ENCODE peak calls at places on chromosomes 4 and X, in six cellular contexts. V, Y, N, G, W and H are unnamed samples.

GRCh38 chrX:21374163-21374993 is at the start of gene CNKSR2:
- DNase-seq in V (peak), Y (peak), N (peak), G (peak), W (no peak), H (peak)

GRCh38 chrX:83022020-83022419 is 486.1 kb upstream of the POU3F4 start:
- DNase-seq in V (no peak), Y (no peak), N (no peak), G (no peak), W (no peak), H (no peak)

GRCh38 chr4:156571146-156571545 is 400.5 kb downstream of the PDGFC start:
- DNase-seq in V (no peak), Y (no peak), N (no peak), G (no peak), W (peak), H (no peak)

GRCh38 chr4:77201857-77202256 is 44.9 kb downstream of the CCNG2 start:
- DNase-seq in V (no peak), Y (peak), N (no peak), G (no peak), W (no peak), H (no peak)

GRCh38 chr4:3517731-3518510 is 14.3 kb downstream of the LRPAP1 start:
- DNase-seq in V (no peak), Y (no peak), N (no peak), G (no peak), W (no peak), H (no peak)

GRCh38 chrX:65634732-65635131 is 32.7 kb upstream of the MSN start:
- DNase-seq in V (no peak), Y (no peak), N (no peak), G (no peak), W (no peak), H (no peak)

GRCh38 chr4:169774466-169775445 is 17.0 kb upstream of the HPF1 start:
- DNase-seq in V (no peak), Y (no peak), N (no peak), G (peak), W (no peak), H (peak)

GRCh38 chr4:15158410-15159091 is 156.3 kb downstream of the CPEB2 start:
- DNase-seq in V (no peak), Y (no peak), N (no peak), G (no peak), W (no peak), H (no peak)

GRCh38 chrX:119479845-119480244 is 11.6 kb downstream of the SLC25A5 start:
- DNase-seq in V (no peak), Y (peak), N (no peak), G (no peak), W (no peak), H (no peak)

DNA sequence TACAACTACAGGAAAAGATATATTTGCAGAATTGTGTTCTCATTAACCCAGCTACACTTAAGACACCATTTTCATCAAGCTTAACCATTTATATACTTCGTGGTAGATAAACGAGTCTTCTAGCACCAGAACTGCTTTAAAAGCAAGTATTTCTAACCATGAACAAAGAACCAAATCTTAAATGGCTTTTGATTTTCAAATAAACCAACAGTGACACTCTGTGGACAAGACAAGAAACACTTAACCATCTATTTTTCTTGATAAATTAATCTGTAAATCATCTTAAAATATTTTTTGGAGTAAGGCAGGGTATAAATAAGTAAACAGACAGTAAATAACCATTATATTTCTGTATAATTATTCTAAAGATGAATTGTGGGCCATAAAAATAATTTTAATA is 10.2 kb downstream of the BEND2 start:
- DNase-seq in V (no peak), Y (no peak), N (no peak), G (no peak), W (no peak), H (no peak)
- TF ChIP-seq CTCF in V (no peak), Y (no peak), N (no peak), G (no peak), W (peak), H (no peak)

DNA sequence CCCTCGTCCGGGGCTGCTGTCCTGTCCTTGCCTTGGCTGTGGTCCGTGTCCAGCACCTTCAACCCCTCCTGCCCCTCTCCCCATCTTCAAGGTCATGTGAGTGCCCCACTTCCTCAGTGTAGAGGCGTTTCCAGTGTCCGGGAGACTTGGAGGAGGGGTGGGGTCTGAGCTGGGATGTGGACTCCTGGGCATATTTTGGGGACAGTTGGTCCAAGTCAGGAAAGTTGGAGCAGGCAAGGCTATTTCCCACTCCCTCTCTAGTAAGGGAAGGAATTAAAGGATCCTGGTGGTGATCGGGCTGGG is 3.0 kb downstream of the PCGF3 start:
- DNase-seq in V (no peak), Y (no peak), N (no peak), G (no peak), W (no peak), H (no peak)
- TF ChIP-seq CTCF in V (no peak), Y (no peak), N (no peak), G (no peak), W (no peak), H (no peak)

GRCh38 chr4:111475696-111476095 is 669.6 kb upstream of the FAM241A start:
- DNase-seq in V (no peak), Y (no peak), N (no peak), G (no peak), W (no peak), H (no peak)

GRCh38 chr4:111475001-111475400 is 670.3 kb upstream of the FAM241A start:
- DNase-seq in V (no peak), Y (peak), N (no peak), G (no peak), W (peak), H (no peak)
- TF ChIP-seq CTCF in V (peak), Y (peak), N (no peak), G (peak), W (peak), H (no peak)

DNA sequence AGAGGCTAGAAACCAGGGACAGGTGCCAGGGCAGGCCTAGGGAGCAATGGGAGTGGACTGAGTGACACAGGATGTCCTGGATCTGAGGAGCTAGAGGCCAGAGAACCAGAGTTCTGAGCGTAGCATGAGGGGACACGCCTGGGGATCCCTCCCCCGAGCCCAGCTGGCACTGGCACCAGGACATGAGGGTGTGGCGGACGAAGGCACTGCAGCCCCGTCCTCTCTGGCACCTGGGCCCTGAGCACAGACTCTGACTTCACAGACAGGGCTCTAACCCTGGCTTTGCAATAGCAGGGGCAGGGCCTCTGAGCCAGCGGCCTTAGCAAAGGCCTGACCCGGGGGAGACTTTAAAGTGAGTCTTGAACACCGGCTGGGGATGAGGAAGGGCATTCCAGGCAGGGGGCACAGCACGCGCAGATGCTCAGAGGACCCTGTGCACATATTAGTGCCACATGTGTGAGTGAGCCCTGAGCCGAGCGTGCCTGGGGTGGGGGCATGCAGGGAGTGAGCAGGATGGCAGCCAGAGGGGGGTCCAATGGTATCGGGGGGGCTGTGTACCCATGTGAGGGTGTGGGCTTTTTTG is 214.2 kb upstream of the PSAPL1 start:
- DNase-seq in V (no peak), Y (no peak), N (no peak), G (no peak), W (no peak), H (no peak)
- TF ChIP-seq CTCF in V (no peak), Y (no peak), N (no peak), G (no peak), W (no peak), H (no peak)

DNA sequence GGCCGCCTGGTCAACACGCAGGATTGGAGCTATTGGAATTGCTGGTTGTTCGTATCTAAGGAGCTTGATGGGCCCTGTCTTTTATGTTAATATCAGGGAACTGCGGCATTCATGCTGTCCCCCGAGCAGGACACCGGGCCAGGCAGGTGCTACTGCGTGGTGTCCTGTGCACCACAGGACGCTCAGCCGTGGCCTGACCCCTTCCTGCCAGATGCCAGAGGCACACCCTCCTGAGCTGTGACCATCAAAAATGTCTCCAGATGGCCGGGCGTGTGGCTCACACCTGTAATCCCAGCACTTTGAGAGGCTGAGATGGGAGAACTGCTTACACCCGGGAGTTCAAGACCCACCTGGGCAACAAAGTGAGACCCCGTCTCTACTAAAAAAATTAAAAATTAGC is 32.1 kb downstream of the ABLIM2 start:
- DNase-seq in V (no peak), Y (no peak), N (no peak), G (no peak), W (no peak), H (no peak)
- TF ChIP-seq CTCF in V (no peak), Y (no peak), N (no peak), G (no peak), W (no peak), H (no peak)

GRCh38 chrX:50827996-50828395 is 14.0 kb upstream of the SHROOM4 start:
- DNase-seq in V (no peak), Y (peak), N (no peak), G (no peak), W (no peak), H (no peak)
- TF ChIP-seq CTCF in V (no peak), Y (no peak), N (no peak), G (no peak), W (no peak), H (no peak)